ENCODE peak calls at places on chromosomes 4 and X, in six cellular contexts. Q, W, X, V, R and Z are unnamed samples.

GRCh38 chr4:145099653-145100052 is 1.5 kb downstream of the ABCE1 start:
- DNase-seq in Q (no peak), W (no peak), X (no peak), V (peak; percentile 46), R (no peak), Z (no peak)

GRCh38 chrX:9520211-9520590 is 55.3 kb downstream of the TBL1X start:
- DNase-seq in Q (no peak), W (no peak), X (no peak), V (no peak), R (no peak), Z (no peak)

GRCh38 chr4:71368906-71369305 is 30.1 kb downstream of the SLC4A4 start:
- DNase-seq in Q (no peak), W (peak; percentile 7), X (no peak), V (no peak), R (no peak), Z (no peak)

GRCh38 chr4:40749717-40750460 is at the start of gene NSUN7:
- DNase-seq in Q (peak; percentile 75), W (peak; percentile 27), X (peak; percentile 97), V (peak; percentile 61), R (peak; percentile 89), Z (peak; percentile 41)

GRCh38 chr4:54940996-54941395 is 184.4 kb downstream of the KDR start:
- DNase-seq in Q (no peak), W (no peak), X (no peak), V (no peak), R (no peak), Z (no peak)

GRCh38 chr4:142961866-142962265 is 115.8 kb upstream of the INPP4B start:
- DNase-seq in Q (no peak), W (no peak), X (no peak), V (no peak), R (no peak), Z (no peak)

GRCh38 chrX:115912372-115912897 is 258.1 kb upstream of the AGTR2 start:
- DNase-seq in Q (no peak), W (no peak), X (peak; percentile 54), V (no peak), R (no peak), Z (no peak)

GRCh38 chrX:110287605-110288004 is 30.3 kb downstream of the AMMECR1 start:
- DNase-seq in Q (no peak), W (no peak), X (no peak), V (no peak), R (no peak), Z (no peak)

GRCh38 chr4:94262163-94263016 is 54.7 kb downstream of the SMARCAD1 start:
- DNase-seq in Q (no peak), W (no peak), X (no peak), V (peak; percentile 1), R (no peak), Z (peak; percentile 23)

GRCh38 chr4:43457866-43458265 is 565.4 kb downstream of the GRXCR1 start:
- DNase-seq in Q (no peak), W (no peak), X (no peak), V (peak; percentile 76), R (no peak), Z (no peak)

GRCh38 chrX:54659547-54659946 is 129.5 kb downstream of the GNL3L start:
- DNase-seq in Q (no peak), W (no peak), X (no peak), V (no peak), R (no peak), Z (no peak)

GRCh38 chr4:10023050-10023419 is 1.7 kb upstream of the SLC2A9 start:
- DNase-seq in Q (no peak), W (no peak), X (no peak), V (no peak), R (no peak), Z (no peak)

GRCh38 chr4:98143001-98143899 is at the start of gene STPG2:
- DNase-seq in Q (peak; percentile 94), W (peak; percentile 91), X (peak; percentile 97), V (peak; percentile 87), R (peak; percentile 97), Z (peak; percentile 92)

GRCh38 chr4:173057442-173057841 is 111.2 kb upstream of the GALNT7 start:
- DNase-seq in Q (no peak), W (no peak), X (no peak), V (peak; percentile 18), R (no peak), Z (no peak)

GRCh38 chr4:40933272-40934053 is 183.7 kb downstream of the NSUN7 start:
- DNase-seq in Q (no peak), W (no peak), X (no peak), V (peak; percentile 80), R (no peak), Z (peak; percentile 66)

GRCh38 chr4:57109847-57110634 is at the start of gene IGFBP7:
- DNase-seq in Q (peak; percentile 83), W (peak; percentile 77), X (peak; percentile 47), V (peak; percentile 55), R (peak; percentile 74), Z (peak; percentile 60)

GRCh38 chr4:152640058-152640921 is 39.5 kb downstream of the TMEM154 start:
- DNase-seq in Q (no peak), W (no peak), X (peak; percentile 57), V (no peak), R (no peak), Z (peak; percentile 43)

GRCh38 chrX:3518870-3519269 is 172.4 kb upstream of the MXRA5 start:
- DNase-seq in Q (peak; percentile 66), W (peak; percentile 24), X (no peak), V (peak; percentile 96), R (no peak), Z (peak; percentile 89)

GRCh38 chr4:120225527-120225926 is 158.9 kb upstream of the MAD2L1 start:
- DNase-seq in Q (no peak), W (no peak), X (no peak), V (no peak), R (no peak), Z (no peak)

GRCh38 chr4:140668111-140668510 is 88.1 kb downstream of the TBC1D9 start:
- DNase-seq in Q (no peak), W (no peak), X (no peak), V (no peak), R (no peak), Z (no peak)

GRCh38 chr4:124768596-124768995 is 56.1 kb upstream of the ANKRD50 start:
- DNase-seq in Q (no peak), W (no peak), X (no peak), V (no peak), R (no peak), Z (no peak)

GRCh38 chrX:53266175-53266574 is 15.2 kb downstream of the IQSEC2 start:
- DNase-seq in Q (no peak), W (no peak), X (no peak), V (no peak), R (no peak), Z (no peak)

GRCh38 chrX:23952984-23953907 is 45.4 kb downstream of the CXorf58 start:
- DNase-seq in Q (no peak), W (no peak), X (peak; percentile 43), V (no peak), R (no peak), Z (no peak)

GRCh38 chr4:2049811-2050210 is 9.3 kb upstream of the NAT8L start:
- DNase-seq in Q (no peak), W (no peak), X (no peak), V (no peak), R (no peak), Z (no peak)

GRCh38 chrX:149487292-149487691 is 17.8 kb downstream of the IDS start:
- DNase-seq in Q (no peak), W (no peak), X (peak; percentile 32), V (no peak), R (no peak), Z (no peak)
- TF ChIP-seq CTCF in Q (no peak), W (no peak), X (peak; percentile 40), V (peak; percentile 19), R (no peak), Z (peak; percentile 36)

GRCh38 chr4:82562553-82562854 is 716 bp upstream of the TMEM150C start:
- DNase-seq in Q (no peak), W (no peak), X (peak; percentile 38), V (no peak), R (no peak), Z (no peak)
- H3K4me3 ChIP-seq in Q (no peak overlapping the region), W (peak overlapping the region; percentile 67), X (peak overlapping the region; percentile 73), V (no peak overlapping the region), R (peak overlapping the region; percentile 66), Z (peak overlapping the region; percentile 51)

GRCh38 chrX:40012800-40013682 is 84.7 kb downstream of the BCOR start:
- DNase-seq in Q (peak; percentile 88), W (peak; percentile 78), X (peak; percentile 60), V (peak; percentile 59), R (peak; percentile 56), Z (peak; percentile 59)

GRCh38 chrX:40009890-40010289 is 87.9 kb downstream of the BCOR start:
- DNase-seq in Q (no peak), W (no peak), X (peak; percentile 36), V (no peak), R (no peak), Z (no peak)

GRCh38 chrX:40010550-40011364 is 87.0 kb downstream of the BCOR start:
- DNase-seq in Q (no peak), W (no peak), X (no peak), V (no peak), R (no peak), Z (no peak)

GRCh38 chrX:40012039-40012799 is 85.5 kb downstream of the BCOR start:
- DNase-seq in Q (peak; percentile 75), W (peak; percentile 38), X (peak; percentile 14), V (peak; percentile 55), R (no peak), Z (peak; percentile 51)

GRCh38 chrX:40011483-40012038 is 86.2 kb downstream of the BCOR start:
- DNase-seq in Q (no peak), W (no peak), X (no peak), V (no peak), R (no peak), Z (no peak)
- TF ChIP-seq CTCF in Q (no peak), W (no peak), X (no peak), V (no peak), R (no peak), Z (no peak)

GRCh38 chrX:129959493-129959832 is 23.0 kb upstream of the BCORL1 start:
- DNase-seq in Q (no peak), W (no peak), X (peak; percentile 40), V (peak; percentile 37), R (no peak), Z (no peak)
- H3K4me3 ChIP-seq in Q (no peak overlapping the region), W (no peak overlapping the region), X (peak overlapping the region; percentile 36), V (no peak overlapping the region), R (no peak overlapping the region), Z (no peak overlapping the region)

GRCh38 chr4:183443609-183444148 is 757 bp upstream of the CDKN2AIP start:
- DNase-seq in Q (peak; percentile 81), W (no peak), X (peak; percentile 77), V (no peak), R (no peak), Z (no peak)
- TF ChIP-seq CTCF in Q (no peak), W (no peak), X (no peak), V (peak; percentile 2), R (no peak), Z (no peak)

DNA sequence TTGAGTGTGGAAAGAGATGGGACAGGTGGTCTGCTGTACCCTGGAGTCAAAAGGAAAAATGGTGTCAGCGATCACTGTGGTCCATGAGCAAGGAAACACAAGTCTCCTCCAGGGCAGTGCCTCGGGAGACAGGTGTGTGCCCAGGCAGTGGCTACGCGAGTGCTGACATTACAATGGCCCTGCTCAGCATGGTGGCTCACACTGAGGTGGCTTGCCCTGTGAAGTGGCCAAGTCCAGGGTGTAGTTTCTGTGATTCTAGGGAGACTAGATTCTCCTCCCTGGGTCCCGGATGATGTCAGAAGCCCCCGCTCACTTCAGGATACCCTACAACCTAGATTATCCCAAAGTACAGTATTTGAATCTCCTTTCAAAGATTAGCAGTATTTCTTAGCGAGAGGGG is 44.8 kb upstream of the TMEM150C start:
- DNase-seq in Q (no peak), W (no peak), X (no peak), V (no peak), R (no peak), Z (no peak)
- H3K4me3 ChIP-seq in Q (no peak overlapping the region), W (no peak overlapping the region), X (no peak overlapping the region), V (no peak overlapping the region), R (no peak overlapping the region), Z (no peak overlapping the region)